ENCODE peak calls at places on chromosome 16, in seven cellular contexts. B is vagina, J is tibial artery, Z is astrocyte, W is brain microvascular endothelial cell, F is GM12865, Q is IMR-90. M is an unnamed sample.

GRCh38 chr16:83928341-83929055 is 24.5 kb upstream of the OSGIN1 start:
- DNase-seq in B (no peak), W (peak; percentile 43), Z (peak; percentile 66), J (no peak), Q (peak; percentile 85), F (no peak), M (peak; percentile 73)

GRCh38 chr16:27223226-27223610 is 19.9 kb downstream of the KDM8 start:
- DNase-seq in W (no peak), Q (no peak), B (no peak), Z (no peak), F (no peak), J (no peak), M (no peak)

GRCh38 chr16:89883346-89884040 is 10.1 kb downstream of the TCF25 start:
- DNase-seq in F (no peak), W (no peak), Z (no peak), J (no peak), Q (no peak), B (no peak), M (no peak)

GRCh38 chr16:11354733-11355574 is 9.7 kb downstream of the RMI2 start:
- DNase-seq in F (peak; percentile 91), B (no peak), Q (peak; percentile 92), W (no peak), J (no peak), Z (peak; percentile 62), M (no peak)

GRCh38 chr16:30095166-30096078 is 591 bp downstream of the YPEL3 start:
- DNase-seq in B (no peak), F (no peak), Z (no peak), W (no peak), Q (no peak), J (no peak), M (no peak)

GRCh38 chr16:64615647-64616280 is 506.1 kb downstream of the CDH11 start:
- DNase-seq in Z (peak; percentile 21), Q (peak; percentile 1), J (no peak), W (no peak), B (no peak), F (no peak), M (peak; percentile 3)

GRCh38 chr16:67967956-67968439 is 439 bp downstream of the SLC12A4 start:
- DNase-seq in F (peak; percentile 43), Q (peak; percentile 25), J (no peak), W (no peak), B (no peak), Z (no peak), M (peak; percentile 30)

GRCh38 chr16:55115506-55115905 is 184.8 kb downstream of the IRX5 start:
- DNase-seq in J (no peak), Z (no peak), Q (no peak), F (no peak), W (no peak), B (no peak), M (no peak)

GRCh38 chr16:49833055-49833454 is 22.9 kb downstream of the ZNF423 start:
- DNase-seq in Q (no peak), F (no peak), J (peak; percentile 77), W (no peak), Z (no peak), B (no peak), M (peak; percentile 83)

GRCh38 chr16:69204106-69204655 is 17.2 kb downstream of the SNTB2 start:
- DNase-seq in Z (no peak), W (no peak), B (no peak), F (no peak), Q (no peak), J (no peak), M (no peak)

GRCh38 chr16:50469744-50470301 is 78.4 kb upstream of the NKD1 start:
- DNase-seq in W (no peak), Z (no peak), B (no peak), Q (no peak), F (no peak), J (no peak), M (no peak)

GRCh38 chr16:54846761-54847160 is 83.9 kb upstream of the IRX5 start:
- DNase-seq in Z (peak; percentile 24), J (no peak), B (no peak), F (no peak), Q (no peak), W (no peak), M (peak; percentile 9)

GRCh38 chr16:29710227-29711219 is 31.5 kb downstream of the QPRT start:
- DNase-seq in Q (peak; percentile 79), F (peak; percentile 77), B (no peak), J (no peak), W (peak; percentile 76), Z (peak; percentile 70), M (peak; percentile 76)

GRCh38 chr16:86805210-86805609 is 226.9 kb downstream of the FOXL1 start:
- DNase-seq in F (no peak), B (no peak), Z (no peak), J (no peak), Q (no peak), W (no peak), M (no peak)

DNA sequence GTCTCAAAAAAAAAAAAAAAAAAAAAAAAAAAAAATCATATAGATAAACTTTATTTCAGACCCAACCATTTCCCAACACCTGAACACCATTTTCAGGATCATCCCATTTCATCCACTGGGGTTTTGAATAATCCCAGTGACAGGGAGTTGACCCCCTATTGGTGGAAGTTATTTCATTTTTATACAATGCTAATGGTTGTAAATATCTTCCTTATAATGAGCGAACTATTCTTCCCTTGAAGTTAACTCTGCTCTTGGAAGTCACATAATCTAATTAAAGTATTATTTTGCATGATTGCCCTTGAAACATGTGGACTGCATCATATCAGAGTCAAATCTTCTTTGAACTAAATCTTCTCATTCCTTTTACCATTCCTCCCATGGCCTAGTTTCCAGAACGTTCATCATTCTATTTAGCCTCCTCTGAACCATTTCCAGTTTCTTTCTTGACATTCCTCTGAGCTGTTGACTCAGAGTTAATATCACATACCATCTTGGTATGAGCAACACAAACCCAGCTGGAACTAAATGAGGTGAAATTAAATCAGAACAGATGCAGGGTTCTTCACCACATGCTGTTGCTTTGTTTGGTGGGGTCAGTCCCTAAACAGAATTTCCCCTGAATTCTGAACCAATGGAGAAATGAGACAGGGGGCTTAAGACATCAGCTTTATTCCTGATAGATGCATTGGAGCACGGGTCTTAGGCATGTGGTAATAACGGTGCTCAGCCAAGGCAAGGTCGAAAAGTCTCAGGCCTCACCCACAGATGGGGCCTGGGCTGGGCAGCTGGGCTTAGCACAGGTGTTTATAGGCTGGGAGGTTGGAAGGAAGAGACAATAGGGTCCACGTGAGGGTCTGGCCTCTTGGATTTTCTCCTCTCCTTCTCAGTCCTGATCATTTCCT is 8.9 kb downstream of the HSD17B2 start:
- DNase-seq in W (peak; percentile 38), Q (peak; percentile 75), F (no peak), J (no peak), Z (peak; percentile 99), B (no peak), M (peak; percentile 7)
- H3K4me3 ChIP-seq in W (no peak overlapping the region), Q (no peak overlapping the region), F (no peak overlapping the region), J (no peak overlapping the region), Z (no peak overlapping the region), B (no peak overlapping the region), M (no peak overlapping the region)

GRCh38 chr16:71568541-71568940 is 8.4 kb downstream of the TAT start:
- DNase-seq in B (no peak), F (no peak), J (no peak), Z (peak; percentile 27), Q (no peak), W (no peak), M (peak; percentile 79)

GRCh38 chr16:71564377-71564967 is 12.4 kb downstream of the TAT start:
- DNase-seq in J (no peak), B (no peak), Z (no peak), Q (no peak), F (peak; percentile 99), W (no peak), M (peak; percentile 3)

GRCh38 chr16:71567931-71568330 is 9.0 kb downstream of the TAT start:
- DNase-seq in B (no peak), Q (no peak), W (no peak), Z (no peak), J (no peak), F (no peak), M (no peak)

GRCh38 chr16:71562552-71562951 is 14.3 kb downstream of the TAT start:
- DNase-seq in Z (no peak), F (no peak), J (no peak), Q (no peak), W (no peak), B (no peak), M (no peak)

DNA sequence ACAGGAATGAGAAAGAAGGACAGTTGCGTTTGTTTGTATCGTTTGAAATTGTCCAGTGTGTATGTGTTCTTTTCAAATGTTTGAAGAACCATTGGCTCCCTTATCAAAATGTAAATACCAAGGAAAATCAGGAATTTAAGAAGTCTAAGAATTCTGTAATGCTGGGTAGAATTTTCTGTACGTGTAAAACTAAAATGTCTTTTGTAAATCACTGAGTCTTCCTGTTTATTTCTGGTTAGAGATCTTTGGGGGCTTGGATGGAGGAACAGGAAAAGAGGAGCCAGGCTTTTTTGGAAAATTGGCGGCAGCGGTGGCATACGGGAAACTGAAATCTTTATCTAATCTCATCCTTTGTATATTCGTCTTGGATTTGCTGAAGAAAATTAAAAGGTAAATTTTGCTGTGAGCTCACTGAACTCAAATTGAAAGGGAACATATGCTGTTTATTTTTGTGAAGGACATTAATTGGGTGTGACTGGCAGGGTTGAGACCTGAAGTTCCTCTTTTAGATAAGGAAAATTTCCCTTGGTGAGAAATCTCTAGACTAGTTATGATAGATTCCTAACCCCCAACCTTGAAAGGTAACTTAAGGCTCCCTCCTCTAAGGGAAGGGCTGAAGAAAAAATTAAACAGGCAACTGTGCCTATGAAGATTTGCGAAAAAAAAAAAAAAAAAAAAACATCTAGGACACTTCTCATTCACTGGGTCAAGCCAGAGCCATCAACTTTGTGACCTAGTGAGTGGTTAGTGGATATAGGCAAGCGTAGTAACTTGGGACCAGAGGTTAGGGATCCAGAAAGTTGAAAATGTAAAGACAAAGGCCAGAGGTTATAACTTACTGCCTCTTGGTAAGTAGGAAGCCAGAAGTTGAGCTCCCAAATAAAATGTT is 10.8 kb downstream of the TAT start:
- DNase-seq in J (no peak), W (no peak), F (peak; percentile 55), Q (no peak), B (no peak), Z (no peak), M (no peak)
- H3K4me3 ChIP-seq in J (no peak overlapping the region), W (no peak overlapping the region), F (peak overlapping the region; percentile 79), Q (peak overlapping the region; percentile 48), B (no peak overlapping the region), Z (no peak overlapping the region), M (no peak overlapping the region)

GRCh38 chr16:3042376-3042775 is 4.0 kb upstream of the MMP25 start:
- DNase-seq in J (no peak), W (no peak), B (no peak), F (no peak), Z (no peak), Q (no peak), M (no peak)

GRCh38 chr16:3047387-3047720 is 993 bp downstream of the MMP25 start:
- DNase-seq in B (no peak), J (no peak), Z (no peak), F (no peak), Q (no peak), W (no peak), M (no peak)

GRCh38 chr16:3044708-3045107 is 1.7 kb upstream of the MMP25 start:
- DNase-seq in B (no peak), W (no peak), Q (no peak), F (no peak), Z (no peak), J (no peak), M (no peak)

GRCh38 chr16:3046506-3047386 is at the start of gene MMP25:
- DNase-seq in Q (no peak), F (no peak), J (no peak), B (no peak), W (no peak), Z (no peak), M (no peak)

GRCh38 chr16:3045758-3046505 is 429 bp upstream of the MMP25 start:
- DNase-seq in J (no peak), Z (no peak), W (no peak), F (no peak), B (no peak), Q (no peak), M (no peak)
- H3K4me3 ChIP-seq in J (peak overlapping the region; percentile 53), Z (peak overlapping the region; percentile 28), W (peak overlapping the region; percentile 51), F (peak overlapping the region; percentile 45), B (peak overlapping the region; percentile 46), Q (peak overlapping the region; percentile 46), M (peak overlapping the region; percentile 47)

GRCh38 chr16:48008011-48008410 is 147.8 kb downstream of the ABCC12 start:
- DNase-seq in Q (no peak), J (no peak), B (no peak), Z (no peak), W (no peak), F (no peak), M (no peak)
- H3K4me3 ChIP-seq in Q (no peak overlapping the region), J (no peak overlapping the region), B (no peak overlapping the region), Z (no peak overlapping the region), W (no peak overlapping the region), F (no peak overlapping the region), M (no peak overlapping the region)

M was measured in cardiac fibroblast.